ENCODE peak calls at places on chromosomes 6 and 20, in four cellular contexts. H is brain microvascular endothelial cell; K is glomerular endothelial cell; I is activated CD8-positive, alpha-beta T cell treated with anti-CD3 and anti-CD28 coated beads, Interleukin-2, amount 10 ng/mL, durations not matched to agents 7 days and 5 days. M is an unnamed sample.

GRCh38 chr6:26355366-26355765 is 9.6 kb upstream of the BTN3A2 start:
- DNase-seq in K (no peak), H (no peak), I (no peak), M (no peak)

GRCh38 chr6:131792091-131792496 is 15.7 kb upstream of the ENPP1 start:
- DNase-seq in I (no peak), K (no peak), H (peak; percentile 56), M (no peak)

GRCh38 chr20:17202668-17203067 is 24.2 kb upstream of the PCSK2 start:
- DNase-seq in H (no peak), K (no peak), I (no peak), M (no peak)

GRCh38 chr6:148874698-148875293 is 128.0 kb downstream of the UST start:
- DNase-seq in H (no peak), K (no peak), I (no peak), M (no peak)

GRCh38 chr6:38241200-38241599 is 398.5 kb downstream of the BTBD9 start:
- DNase-seq in I (no peak), K (no peak), H (no peak), M (no peak)

GRCh38 chr6:154474636-154475428 is 35.7 kb downstream of the CNKSR3 start:
- DNase-seq in I (no peak), K (no peak), H (peak; percentile 76), M (no peak)

GRCh38 chr6:28553384-28553985 is 27.8 kb downstream of the GPX5 start:
- DNase-seq in I (no peak), K (no peak), H (no peak), M (no peak)

GRCh38 chr6:15143540-15143939 is 102.3 kb upstream of the JARID2 start:
- DNase-seq in I (no peak), H (no peak), K (no peak), M (no peak)

GRCh38 chr6:150269857-150270223 is 99.0 kb upstream of the IYD start:
- DNase-seq in H (no peak), K (no peak), I (no peak), M (no peak)

GRCh38 chr6:13488015-13488895 is 855 bp upstream of the GFOD1 start:
- DNase-seq in I (peak; percentile 50), H (peak; percentile 34), K (no peak), M (peak; percentile 48)

GRCh38 chr6:94254689-94255088 is 835.3 kb upstream of the EPHA7 start:
- DNase-seq in H (peak; percentile 18), I (no peak), K (peak; percentile 3), M (peak; percentile 51)

GRCh38 chr6:123091091-123091895 is 95.3 kb downstream of the CLVS2 start:
- DNase-seq in I (no peak), H (peak; percentile 76), K (peak; percentile 41), M (no peak)

GRCh38 chr6:167827588-167828324 is 1.0 kb downstream of the AFDN start:
- DNase-seq in K (no peak), I (peak; percentile 42), H (no peak), M (peak; percentile 73)

GRCh38 chr6:86107985-86108384 is 465.3 kb upstream of the SYNCRIP start:
- DNase-seq in K (no peak), I (no peak), H (no peak), M (peak; percentile 62)

GRCh38 chr6:152552616-152553209 is 84.4 kb downstream of the SYNE1 start:
- DNase-seq in K (peak; percentile 61), I (peak; percentile 49), H (peak; percentile 65), M (peak; percentile 88)

GRCh38 chr6:5205877-5206840 is 54.6 kb downstream of the LYRM4 start:
- DNase-seq in H (peak; percentile 75), K (no peak), I (no peak), M (no peak)

GRCh38 chr6:34301408-34301807 is 52.6 kb upstream of the SMIM29 start:
- DNase-seq in K (no peak), H (peak; percentile 59), I (no peak), M (peak; percentile 25)

GRCh38 chr20:34896086-34896551 is 19.7 kb downstream of the ACSS2 start:
- DNase-seq in H (no peak), I (no peak), K (no peak), M (no peak)

GRCh38 chr20:61745397-61746146 is 320.1 kb downstream of the TAF4 start:
- DNase-seq in H (no peak), I (no peak), K (no peak), M (peak; percentile 20)

GRCh38 chr6:108309844-108310243 is 15.0 kb downstream of the AFG1L start:
- DNase-seq in I (no peak), K (no peak), H (no peak), M (no peak)

GRCh38 chr20:38168791-38169589 is 3.9 kb upstream of the TGM2 start:
- DNase-seq in I (no peak), H (no peak), K (no peak), M (no peak)

GRCh38 chr6:40359808-40360207 is 227.4 kb downstream of the LRFN2 start:
- DNase-seq in I (no peak), H (no peak), K (no peak), M (no peak)

M was measured in NCI-H524.